ENCODE peak calls at places on chromosomes 4 and X, in four cellular contexts. G is lower lobe of right lung, E is tibial artery, F is OCI-LY7. L is an unnamed sample. For H3K36me3, the result is how much of the 10 kb centered on the place peaks cover.

GRCh38 chr4:5874811-5875465 is 17.9 kb downstream of the CRMP1 start:
- DNase-seq in G (no peak), E (no peak), F (no peak), L (no peak)

GRCh38 chr4:8351931-8352367 is 82.4 kb downstream of the HTRA3 start:
- DNase-seq in G (no peak), E (peak), F (no peak), L (no peak)

GRCh38 chr4:31601793-31602192 is 881.6 kb downstream of the PCDH7 start:
- DNase-seq in G (no peak), E (no peak), F (no peak), L (no peak)

GRCh38 chr4:122152699-122153328 is 683 bp downstream of the BLTP1 start:
- DNase-seq in G (peak), E (peak), F (peak), L (no peak)

GRCh38 chrX:149572743-149573142 is 14.5 kb downstream of the MAGEA9B start:
- DNase-seq in G (no peak), E (no peak), F (no peak), L (no peak)

GRCh38 chr4:28357985-28358384 is 1497.3 kb downstream of the STIM2 start:
- DNase-seq in G (no peak), E (no peak), F (no peak), L (no peak)

GRCh38 chrX:22323541-22323940 is 50.8 kb downstream of the CBLL2 start:
- DNase-seq in G (no peak), E (no peak), F (no peak), L (no peak)

GRCh38 chr4:113016377-113016776 is 33.1 kb upstream of the ANK2 start:
- DNase-seq in G (no peak), E (no peak), F (no peak), L (no peak)

GRCh38 chrX:112056886-112057285 is 25.7 kb downstream of the TRPC5 start:
- DNase-seq in G (no peak), E (no peak), F (no peak), L (no peak)

GRCh38 chr4:163548481-163549243 is 54.2 kb downstream of the TMA16 start:
- DNase-seq in G (no peak), E (no peak), F (peak), L (peak)

GRCh38 chr4:175790067-175790466 is 22.0 kb downstream of the GPM6A start:
- DNase-seq in G (no peak), E (no peak), F (no peak), L (no peak)

GRCh38 chrX:53433651-53434639 is at the start of gene HSD17B10:
- DNase-seq in G (peak), E (peak), F (peak), L (peak)

GRCh38 chr4:142383800-142384470 is 462.2 kb downstream of the INPP4B start:
- DNase-seq in G (no peak), E (no peak), F (no peak), L (no peak)

GRCh38 chrX:148024425-148025148 is 43.5 kb downstream of the FMR1NB start:
- DNase-seq in G (no peak), E (no peak), F (peak), L (no peak)

GRCh38 chr4:38526412-38526811 is 137.6 kb upstream of the KLF3 start:
- DNase-seq in G (no peak), E (no peak), F (no peak), L (no peak)

GRCh38 chr4:40856836-40857362 is 107.1 kb downstream of the NSUN7 start:
- DNase-seq in G (peak), E (peak), F (peak), L (no peak)

GRCh38 chr4:13888112-13888511 is 260.6 kb upstream of the BOD1L1 start:
- DNase-seq in G (no peak), E (no peak), F (no peak), L (no peak)

GRCh38 chr4:138512766-138513165 is 270.6 kb upstream of the SLC7A11 start:
- DNase-seq in G (no peak), E (no peak), F (no peak), L (no peak)

GRCh38 chr4:125639182-125639621 is 324.4 kb downstream of the FAT4 start:
- DNase-seq in G (no peak), E (no peak), F (no peak), L (no peak)

GRCh38 chr4:158625544-158625943 is 46.1 kb downstream of the C4orf46 start:
- DNase-seq in G (no peak), E (no peak), F (no peak), L (no peak)

GRCh38 chr4:692771-693554 is 4.0 kb upstream of the SLC49A3 start:
- DNase-seq in G (no peak), E (no peak), F (no peak), L (no peak)

GRCh38 chr4:173139561-173139960 is 29.1 kb upstream of the GALNT7 start:
- DNase-seq in G (no peak), E (no peak), F (no peak), L (no peak)

GRCh38 chrX:30864383-30864785 is 24.7 kb downstream of the TAB3 start:
- DNase-seq in G (no peak), E (peak), F (no peak), L (no peak)

GRCh38 chrX:129726307-129727111 is 12.3 kb upstream of the XPNPEP2 start:
- DNase-seq in G (peak), E (peak), F (peak), L (peak)

GRCh38 chrX:107449490-107450175 is at the start of gene FRMPD3:
- DNase-seq in G (no peak), E (no peak), F (peak), L (no peak)

GRCh38 chr4:89939994-89940393 is 45.3 kb downstream of the MMRN1 start:
- DNase-seq in G (no peak), E (no peak), F (no peak), L (no peak)

GRCh38 chr4:23614284-23614892 is 275.5 kb downstream of the PPARGC1A start:
- DNase-seq in G (no peak), E (no peak), F (peak), L (no peak)

GRCh38 chrX:123256378-123256777 is 72.3 kb downstream of the GRIA3 start:
- DNase-seq in G (no peak), E (no peak), F (no peak), L (no peak)

GRCh38 chr4:89438102-89438831 is 130.7 kb upstream of the GPRIN3 start:
- DNase-seq in G (peak), E (no peak), F (peak), L (peak)

GRCh38 chrX:154728791-154729190 is 22.1 kb downstream of the GAB3 start:
- DNase-seq in G (no peak), E (no peak), F (no peak), L (no peak)

GRCh38 chrX:154727418-154728323 is 23.2 kb downstream of the GAB3 start:
- DNase-seq in G (peak), E (peak), F (no peak), L (no peak)

GRCh38 chrX:154730271-154730883 is 20.5 kb downstream of the GAB3 start:
- DNase-seq in G (peak), E (no peak), F (no peak), L (no peak)

GRCh38 chrX:154731203-154731602 is 19.7 kb downstream of the GAB3 start:
- DNase-seq in G (no peak), E (no peak), F (no peak), L (no peak)

DNA sequence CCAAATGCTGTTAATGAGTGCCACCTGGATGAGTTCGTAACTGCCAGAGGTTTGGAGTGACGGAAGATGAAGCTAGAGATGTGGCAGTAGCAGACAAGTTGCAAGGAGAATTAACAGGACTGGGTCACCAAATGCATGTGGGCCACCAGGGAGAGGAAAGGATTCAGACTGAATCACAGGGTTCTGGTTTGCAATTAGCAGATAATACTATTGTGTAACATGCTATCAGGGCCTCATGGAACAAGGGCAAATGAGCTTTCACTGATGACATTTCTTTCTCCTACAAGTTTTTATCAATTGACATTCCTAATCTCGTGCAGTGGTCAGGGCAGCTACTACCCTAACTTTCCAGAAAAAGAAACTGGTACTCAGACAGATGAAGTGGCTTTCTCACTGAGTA is 21.4 kb downstream of the GAB3 start:
- DNase-seq in G (no peak), E (no peak), F (no peak), L (no peak)
- H3K27ac ChIP-seq in G (peak), E (peak), F (no peak), L (no peak)

GRCh38 chr4:82458729-82459128 is 28.3 kb downstream of the ENOPH1 start:
- DNase-seq in G (no peak), E (no peak), F (no peak), L (no peak)

GRCh38 chr4:82461710-82462109 is 31.3 kb downstream of the ENOPH1 start:
- DNase-seq in G (no peak), E (no peak), F (no peak), L (no peak)

GRCh38 chr4:82462415-82462831 is 32.0 kb downstream of the ENOPH1 start:
- DNase-seq in G (peak), E (peak), F (peak), L (peak)

GRCh38 chr4:82452026-82452425 is 21.6 kb downstream of the ENOPH1 start:
- DNase-seq in G (no peak), E (no peak), F (no peak), L (no peak)

GRCh38 chr4:82457266-82457665 is 26.9 kb downstream of the ENOPH1 start:
- DNase-seq in G (no peak), E (no peak), F (no peak), L (no peak)
- H3K36me3 ChIP-seq in G (half or more), E (under half), F (half or more), L (under half)

GRCh38 chr4:118939169-118939779 is 50.6 kb downstream of the SYNPO2 start:
- DNase-seq in G (no peak), E (no peak), F (no peak), L (no peak)

GRCh38 chr4:118941799-118942198 is 53.1 kb downstream of the SYNPO2 start:
- DNase-seq in G (no peak), E (no peak), F (no peak), L (no peak)

GRCh38 chr4:118936406-118936805 is 47.8 kb downstream of the SYNPO2 start:
- DNase-seq in G (no peak), E (no peak), F (no peak), L (no peak)

GRCh38 chr4:118942465-118942864 is 53.8 kb downstream of the SYNPO2 start:
- DNase-seq in G (no peak), E (no peak), F (no peak), L (no peak)

GRCh38 chr4:118941149-118941548 is 52.5 kb downstream of the SYNPO2 start:
- DNase-seq in G (no peak), E (peak), F (no peak), L (no peak)
- H3K27ac ChIP-seq in G (no peak), E (peak), F (no peak), L (no peak)

GRCh38 chr4:1973218-1973617 is 35.6 kb downstream of the NELFA start:
- DNase-seq in G (no peak), E (no peak), F (no peak), L (no peak)

GRCh38 chr4:1970926-1971325 is 37.8 kb downstream of the NELFA start:
- DNase-seq in G (no peak), E (no peak), F (no peak), L (no peak)

GRCh38 chr4:1973661-1974060 is 35.1 kb downstream of the NELFA start:
- DNase-seq in G (no peak), E (no peak), F (no peak), L (no peak)

GRCh38 chr4:1971456-1972200 is 37.1 kb downstream of the NELFA start:
- DNase-seq in G (no peak), E (no peak), F (no peak), L (no peak)

GRCh38 chr4:1972414-1972813 is 36.4 kb downstream of the NELFA start:
- DNase-seq in G (no peak), E (no peak), F (no peak), L (no peak)
- H3K36me3 ChIP-seq in G (half or more), E (under half), F (half or more), L (under half)

DNA sequence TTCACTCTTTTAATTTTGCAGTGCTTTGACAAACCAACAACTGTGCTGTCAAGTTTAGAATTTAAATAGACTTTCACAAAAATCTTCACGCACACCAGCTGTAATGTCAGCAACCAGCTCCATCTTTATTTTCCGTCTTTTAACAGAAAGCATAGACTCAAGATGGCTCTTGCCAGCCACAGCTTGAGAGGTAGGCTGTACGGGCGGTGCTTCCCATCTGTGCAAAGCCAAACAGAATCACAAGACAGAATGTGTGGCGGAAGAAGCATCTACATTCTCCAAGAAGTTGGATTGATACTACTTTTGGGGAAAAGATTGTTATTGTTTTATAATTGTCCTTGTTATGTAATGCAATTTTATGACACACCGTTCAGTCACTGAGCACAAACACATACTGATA is 388.4 kb upstream of the MAGEC2 start:
- DNase-seq in G (no peak), E (no peak), F (no peak), L (no peak)
- H3K27ac ChIP-seq in G (no peak), E (no peak), F (no peak), L (no peak)

DNA sequence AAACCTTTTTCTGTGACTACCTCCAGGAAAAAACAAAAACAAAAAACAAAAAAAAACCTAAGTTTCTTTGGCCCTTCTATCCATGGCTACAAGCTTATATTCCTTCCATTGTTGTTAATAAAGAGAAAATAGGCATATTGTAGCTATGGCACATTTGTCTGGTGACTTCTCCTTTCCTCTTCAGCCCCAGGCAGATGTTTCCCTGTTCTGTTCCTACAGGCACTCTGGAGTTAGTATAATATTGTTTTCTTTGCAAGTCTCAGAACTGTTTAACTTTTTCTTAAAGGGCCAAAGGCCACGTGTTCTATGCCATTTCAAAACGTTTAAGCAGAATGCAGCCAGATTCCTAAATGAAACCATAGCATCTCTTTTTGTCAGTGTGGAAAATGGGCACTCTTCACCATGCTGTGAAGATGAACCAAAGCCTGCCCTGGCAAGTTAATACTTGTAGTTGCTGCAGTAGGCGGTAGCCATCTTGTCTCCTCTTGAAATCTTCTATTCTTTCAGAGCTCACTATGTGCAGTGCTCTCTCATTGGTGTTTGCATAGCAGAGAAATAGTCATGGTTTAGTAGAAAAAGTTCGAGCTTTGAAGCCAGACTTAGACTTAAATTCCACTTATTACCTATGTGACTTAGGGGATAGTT is 44.8 kb upstream of the MTMR1 start:
- DNase-seq in G (no peak), E (no peak), F (no peak), L (no peak)
- H3K36me3 ChIP-seq in G (under half), E (under half), F (under half), L (under half)